ENCODE peak calls at places on chromosome X, in nine cellular contexts. N is posterior cingulate gyrus; W is GM12892; P is activated T-helper 1 cell treated with anti-CD3 and anti-CD28 coated beads, Interleukin-2, amount 50 U/mL, for 16 hours; E is iPS DF 6.9; R is heart right ventricle; D is tibial artery; K is GM06990; S is activated naive CD4-positive, alpha-beta T cell. M is an unnamed sample.

GRCh38 chrX:43809463-43809862 is 72.8 kb downstream of the MAOB start:
- DNase-seq in N (no peak), W (no peak), P (no peak), E (no peak), R (no peak), D (no peak), K (no peak), S (no peak), M (no peak)

GRCh38 chrX:72081605-72082320 is 50.0 kb downstream of the RTL5 start:
- DNase-seq in N (no peak), W (no peak), P (no peak), E (no peak), R (no peak), D (no peak), K (no peak), S (no peak), M (peak; percentile 65)

GRCh38 chrX:65587616-65588526 is 53.3 kb upstream of the LAS1L start:
- DNase-seq in N (peak; percentile 45), W (no peak), P (no peak), E (no peak), R (peak; percentile 78), D (peak; percentile 89), K (no peak), S (no peak), M (no peak)

GRCh38 chrX:13430136-13430827 is 110.4 kb upstream of the ATXN3L start:
- DNase-seq in N (no peak), W (no peak), P (no peak), E (no peak), R (no peak), D (no peak), K (no peak), S (no peak), M (no peak)

GRCh38 chrX:103845165-103845653 is 13.2 kb upstream of the RAB9B start:
- DNase-seq in N (peak; percentile 56), W (no peak), P (no peak), E (no peak), R (peak; percentile 34), D (peak; percentile 74), K (peak; percentile 5), S (peak; percentile 0), M (peak; percentile 47)

GRCh38 chrX:13220916-13221315 is 98.9 kb downstream of the ATXN3L start:
- DNase-seq in N (no peak), W (no peak), P (no peak), E (no peak), R (no peak), D (no peak), K (no peak), S (no peak), M (no peak)

GRCh38 chrX:152821145-152821765 is 9.3 kb downstream of the CETN2 start:
- DNase-seq in N (peak; percentile 18), W (no peak), P (no peak), E (no peak), R (no peak), D (no peak), K (no peak), S (no peak), M (peak; percentile 43)

GRCh38 chrX:17440836-17441235 is 65.8 kb downstream of the NHS start:
- DNase-seq in N (no peak), W (no peak), P (no peak), E (no peak), R (no peak), D (no peak), K (no peak), S (no peak), M (no peak)

GRCh38 chrX:37476571-37477188 is 94.8 kb upstream of the LANCL3 start:
- DNase-seq in N (no peak), W (no peak), P (no peak), E (peak; percentile 29), R (no peak), D (no peak), K (no peak), S (no peak), M (no peak)

GRCh38 chrX:130111220-130111934 is 1.1 kb upstream of the ELF4 start:
- DNase-seq in N (no peak), W (no peak), P (no peak), E (no peak), R (peak; percentile 19), D (no peak), K (no peak), S (no peak), M (no peak)

GRCh38 chrX:136823175-136823574 is 42.4 kb upstream of the ARHGEF6 start:
- DNase-seq in N (no peak), W (no peak), P (no peak), E (no peak), R (no peak), D (no peak), K (no peak), S (no peak), M (no peak)

GRCh38 chrX:45712067-45712466 is 511.4 kb upstream of the DIPK2B start:
- DNase-seq in N (no peak), W (no peak), P (no peak), E (no peak), R (no peak), D (no peak), K (no peak), S (no peak), M (no peak)

GRCh38 chrX:77510007-77510406 is 62.8 kb downstream of the FGF16 start:
- DNase-seq in N (no peak), W (no peak), P (no peak), E (no peak), R (no peak), D (no peak), K (no peak), S (no peak), M (no peak)

GRCh38 chrX:72027024-72027913 is 104.4 kb downstream of the RTL5 start:
- DNase-seq in N (no peak), W (no peak), P (no peak), E (no peak), R (no peak), D (no peak), K (no peak), S (no peak), M (no peak)

GRCh38 chrX:109199726-109200125 is 282.2 kb downstream of the GUCY2F start:
- DNase-seq in N (no peak), W (no peak), P (no peak), E (no peak), R (no peak), D (no peak), K (no peak), S (no peak), M (no peak)

GRCh38 chrX:114924846-114925245 is 92.6 kb downstream of the IL13RA2 start:
- DNase-seq in N (no peak), W (no peak), P (no peak), E (no peak), R (no peak), D (no peak), K (no peak), S (no peak), M (no peak)

GRCh38 chrX:149453030-149453429 is 52.1 kb downstream of the IDS start:
- DNase-seq in N (no peak), W (no peak), P (no peak), E (no peak), R (no peak), D (no peak), K (no peak), S (no peak), M (no peak)

GRCh38 chrX:51420610-51421009 is 75.8 kb downstream of the NUDT11 start:
- DNase-seq in N (peak; percentile 4), W (no peak), P (no peak), E (no peak), R (no peak), D (no peak), K (no peak), S (no peak), M (peak; percentile 21)

M was measured in SK-N-DZ.